ENCODE peak calls at places on chromosomes 13 and 19, in nine cellular contexts. I, V, A, K, M, Q, R, H and Z are unnamed samples.

GRCh38 chr19:48608798-48609263 is 2.3 kb downstream of the SPACA4 start:
- DNase-seq in I (peak; percentile 38), A (peak; percentile 61), R (peak; percentile 62), M (no peak), V (peak; percentile 81), Q (peak; percentile 68), K (peak; percentile 64), H (no peak), Z (peak; percentile 81)

GRCh38 chr13:88176231-88176630 is 505.1 kb downstream of the SLITRK5 start:
- DNase-seq in R (no peak), Q (no peak), K (no peak), I (no peak), V (no peak), A (no peak), H (no peak), M (no peak), Z (no peak)

GRCh38 chr19:33440241-33440640 is 66.7 kb downstream of the CEBPG start:
- DNase-seq in M (no peak), V (no peak), I (no peak), R (no peak), H (peak; percentile 44), Q (no peak), A (no peak), K (no peak), Z (no peak)

GRCh38 chr13:23828086-23828485 is 61.1 kb downstream of the MIPEP start:
- DNase-seq in Q (no peak), H (no peak), K (no peak), A (no peak), I (no peak), V (no peak), M (no peak), R (no peak), Z (no peak)

GRCh38 chr19:50224986-50225747 is 21.7 kb downstream of the MYH14 start:
- DNase-seq in M (peak; percentile 41), V (no peak), Q (no peak), K (no peak), R (no peak), H (no peak), I (no peak), A (no peak), Z (no peak)

GRCh38 chr19:38304866-38305429 is 897 bp downstream of the C19orf33 start:
- DNase-seq in K (no peak), I (no peak), Q (no peak), A (peak; percentile 36), R (no peak), M (peak; percentile 32), H (peak; percentile 92), V (peak; percentile 99), Z (no peak)

GRCh38 chr19:18440421-18440877 is 2.5 kb upstream of the ISYNA1 start:
- DNase-seq in I (no peak), A (no peak), R (no peak), Q (no peak), M (no peak), H (no peak), V (no peak), K (peak; percentile 61), Z (no peak)

GRCh38 chr13:55815458-55816033 is 1325.2 kb upstream of the PRR20A start:
- DNase-seq in V (no peak), Q (no peak), R (no peak), A (no peak), M (no peak), K (no peak), H (no peak), I (no peak), Z (no peak)

GRCh38 chr19:31717316-31717715 is 368.1 kb upstream of the TSHZ3 start:
- DNase-seq in A (no peak), R (no peak), Q (no peak), M (no peak), V (no peak), H (no peak), I (no peak), K (no peak), Z (no peak)

GRCh38 chr13:99821741-99822140 is 149.8 kb downstream of the ZIC5 start:
- DNase-seq in V (no peak), Q (no peak), R (no peak), I (no peak), A (no peak), H (no peak), K (no peak), M (no peak), Z (no peak)

GRCh38 chr19:47143322-47144073 is 12.9 kb downstream of the SAE1 start:
- DNase-seq in A (no peak), M (no peak), I (no peak), Q (no peak), R (no peak), K (no peak), H (no peak), V (no peak), Z (no peak)

GRCh38 chr13:59120297-59120843 is 1043.4 kb downstream of the DIAPH3 start:
- DNase-seq in A (no peak), I (no peak), V (no peak), M (no peak), Q (no peak), H (no peak), K (no peak), R (peak; percentile 16), Z (no peak)

GRCh38 chr19:11806354-11807098 is 7.5 kb upstream of the ZNF440 start:
- DNase-seq in K (no peak), R (no peak), A (no peak), H (no peak), Q (no peak), I (no peak), M (no peak), V (no peak), Z (no peak)